ENCODE peak calls at places on chromosomes 2 and 18, in five cellular contexts. One of them, this sample, is unnamed.

GRCh38 chr2:126085396-126085795 is 570.6 kb upstream of the GYPC start:
- DNase-seq in NCI-H524: no peak
- DNase-seq in CD4-positive, alpha-beta memory T cell: no peak
- DNase-seq in T-helper 9 cell: no peak
- DNase-seq in skeletal muscle cell: no peak
- DNase-seq in this sample: no peak

GRCh38 chr2:64644240-64645013 is 9.3 kb downstream of the SERTAD2 start:
- DNase-seq in NCI-H524: no peak
- DNase-seq in CD4-positive, alpha-beta memory T cell: no peak
- DNase-seq in T-helper 9 cell: no peak
- DNase-seq in skeletal muscle cell: peak
- DNase-seq in this sample: peak

GRCh38 chr2:197838589-197838988 is 34.2 kb downstream of the PLCL1 start:
- DNase-seq in NCI-H524: no peak
- DNase-seq in CD4-positive, alpha-beta memory T cell: no peak
- DNase-seq in T-helper 9 cell: no peak
- DNase-seq in skeletal muscle cell: no peak
- DNase-seq in this sample: no peak

GRCh38 chr2:27307545-27308358 is 493 bp downstream of the UCN start:
- DNase-seq in NCI-H524: no peak
- DNase-seq in CD4-positive, alpha-beta memory T cell: no peak
- DNase-seq in T-helper 9 cell: no peak
- DNase-seq in skeletal muscle cell: no peak
- DNase-seq in this sample: no peak

GRCh38 chr2:202831241-202831997 is 40.1 kb downstream of the ICA1L start:
- DNase-seq in NCI-H524: peak
- DNase-seq in CD4-positive, alpha-beta memory T cell: peak
- DNase-seq in T-helper 9 cell: no peak
- DNase-seq in skeletal muscle cell: no peak
- DNase-seq in this sample: peak

GRCh38 chr18:49843778-49844625 is 30.7 kb upstream of the ACAA2 start:
- DNase-seq in NCI-H524: no peak
- DNase-seq in CD4-positive, alpha-beta memory T cell: no peak
- DNase-seq in T-helper 9 cell: no peak
- DNase-seq in skeletal muscle cell: peak
- DNase-seq in this sample: no peak

GRCh38 chr18:51250458-51251024 is 53.1 kb upstream of the MEX3C start:
- DNase-seq in NCI-H524: no peak
- DNase-seq in CD4-positive, alpha-beta memory T cell: no peak
- DNase-seq in T-helper 9 cell: no peak
- DNase-seq in skeletal muscle cell: no peak
- DNase-seq in this sample: no peak

GRCh38 chr2:20638014-20638413 is 12.9 kb downstream of the HS1BP3 start:
- DNase-seq in NCI-H524: no peak
- DNase-seq in CD4-positive, alpha-beta memory T cell: no peak
- DNase-seq in T-helper 9 cell: no peak
- DNase-seq in skeletal muscle cell: no peak
- DNase-seq in this sample: no peak

GRCh38 chr2:101418704-101419663 is 31.7 kb upstream of the CREG2 start:
- DNase-seq in NCI-H524: peak
- DNase-seq in CD4-positive, alpha-beta memory T cell: peak
- DNase-seq in T-helper 9 cell: peak
- DNase-seq in skeletal muscle cell: no peak
- DNase-seq in this sample: peak

GRCh38 chr2:239529313-239530015 is 128.6 kb upstream of the HDAC4 start:
- DNase-seq in NCI-H524: no peak
- DNase-seq in CD4-positive, alpha-beta memory T cell: no peak
- DNase-seq in T-helper 9 cell: no peak
- DNase-seq in skeletal muscle cell: no peak
- DNase-seq in this sample: no peak

GRCh38 chr18:55326134-55326533 is 261.9 kb downstream of the TCF4 start:
- DNase-seq in NCI-H524: no peak
- DNase-seq in CD4-positive, alpha-beta memory T cell: no peak
- DNase-seq in T-helper 9 cell: no peak
- DNase-seq in skeletal muscle cell: no peak
- DNase-seq in this sample: peak

GRCh38 chr2:85666435-85666924 is 1.5 kb downstream of the SFTPB start:
- DNase-seq in NCI-H524: no peak
- DNase-seq in CD4-positive, alpha-beta memory T cell: no peak
- DNase-seq in T-helper 9 cell: no peak
- DNase-seq in skeletal muscle cell: no peak
- DNase-seq in this sample: no peak

GRCh38 chr18:71371951-71372605 is 1083.2 kb downstream of the SOCS6 start:
- DNase-seq in NCI-H524: no peak
- DNase-seq in CD4-positive, alpha-beta memory T cell: no peak
- DNase-seq in T-helper 9 cell: no peak
- DNase-seq in skeletal muscle cell: no peak
- DNase-seq in this sample: no peak

GRCh38 chr18:70243131-70243530 is 37.6 kb upstream of the RTTN start:
- DNase-seq in NCI-H524: no peak
- DNase-seq in CD4-positive, alpha-beta memory T cell: no peak
- DNase-seq in T-helper 9 cell: no peak
- DNase-seq in skeletal muscle cell: no peak
- DNase-seq in this sample: no peak

GRCh38 chr2:239443666-239444567 is 43.1 kb upstream of the HDAC4 start:
- DNase-seq in NCI-H524: no peak
- DNase-seq in CD4-positive, alpha-beta memory T cell: no peak
- DNase-seq in T-helper 9 cell: no peak
- DNase-seq in skeletal muscle cell: no peak
- DNase-seq in this sample: no peak

GRCh38 chr2:182941121-182941713 is 74.8 kb upstream of the FRZB start:
- DNase-seq in NCI-H524: no peak
- DNase-seq in CD4-positive, alpha-beta memory T cell: no peak
- DNase-seq in T-helper 9 cell: no peak
- DNase-seq in skeletal muscle cell: no peak
- DNase-seq in this sample: peak

GRCh38 chr2:73984922-73985317 is 210 bp downstream of the TET3 start:
- DNase-seq in NCI-H524: no peak
- DNase-seq in CD4-positive, alpha-beta memory T cell: peak
- DNase-seq in T-helper 9 cell: peak
- DNase-seq in skeletal muscle cell: no peak
- DNase-seq in this sample: peak

GRCh38 chr18:3982541-3982940 is 472.6 kb downstream of the DLGAP1 start:
- DNase-seq in NCI-H524: no peak
- DNase-seq in CD4-positive, alpha-beta memory T cell: no peak
- DNase-seq in T-helper 9 cell: no peak
- DNase-seq in skeletal muscle cell: no peak
- DNase-seq in this sample: no peak